ENCODE peak calls at places on chromosome 22, in six cellular contexts. Z, W, L, J, P and T are unnamed samples. For H3K4me1, the result is how much of the 10 kb centered on the place peaks cover.

GRCh38 chr22:19995611-19996339 is 20.8 kb downstream of the ARVCF start:
- DNase-seq in W (no peak), Z (no peak), L (no peak), P (no peak), J (no peak), T (peak)

GRCh38 chr22:27850000-27850465 is 48.5 kb upstream of the MN1 start:
- DNase-seq in Z (no peak), W (no peak), J (no peak), P (no peak), L (no peak), T (no peak)

GRCh38 chr22:25068701-25069100 is 116.2 kb downstream of the KIAA1671 start:
- DNase-seq in L (no peak), Z (no peak), J (no peak), P (peak), W (no peak), T (peak)

GRCh38 chr22:36565686-36566085 is 36.7 kb upstream of the EIF3D start:
- DNase-seq in Z (no peak), J (no peak), L (no peak), P (no peak), W (no peak), T (no peak)

GRCh38 chr22:23698094-23698493 is 7.3 kb downstream of the RGL4 start:
- DNase-seq in P (no peak), J (no peak), W (no peak), Z (no peak), L (no peak), T (no peak)

GRCh38 chr22:49965291-49966040 is 4.9 kb downstream of the PIM3 start:
- DNase-seq in J (peak), L (no peak), Z (no peak), W (no peak), P (peak), T (peak)

GRCh38 chr22:50705219-50705691 is 32.6 kb downstream of the SHANK3 start:
- DNase-seq in Z (no peak), L (no peak), J (peak), W (peak), P (peak), T (peak)

GRCh38 chr22:30559889-30560288 is 13.3 kb upstream of the SEC14L6 start:
- DNase-seq in P (no peak), Z (no peak), W (no peak), J (no peak), L (no peak), T (no peak)

GRCh38 chr22:50569041-50569459 is 6.3 kb upstream of the SYCE3 start:
- DNase-seq in P (peak), Z (no peak), J (peak), W (no peak), L (no peak), T (no peak)

GRCh38 chr22:16774911-16775529 is 50.2 kb downstream of the XKR3 start:
- DNase-seq in J (no peak), L (no peak), P (no peak), W (no peak), Z (no peak), T (no peak)

GRCh38 chr22:22210889-22211833 is 33.4 kb upstream of the VPREB1 start:
- DNase-seq in P (no peak), W (no peak), L (no peak), J (no peak), Z (no peak), T (no peak)

GRCh38 chr22:29205260-29205597 is 467 bp upstream of the EMID1 start:
- DNase-seq in P (peak), J (peak), W (no peak), Z (no peak), L (no peak), T (no peak)

GRCh38 chr22:48960576-48960975 is 867.1 kb downstream of the BRD1 start:
- DNase-seq in L (no peak), W (no peak), J (no peak), Z (no peak), P (no peak), T (no peak)

GRCh38 chr22:35313311-35314121 is 13.8 kb downstream of the TOM1 start:
- DNase-seq in J (peak), L (no peak), P (peak), Z (no peak), W (no peak), T (peak)

GRCh38 chr22:22896601-22897000 is 9.0 kb downstream of the IGLL5 start:
- DNase-seq in W (no peak), Z (no peak), P (no peak), L (no peak), J (no peak), T (no peak)

GRCh38 chr22:44671742-44672141 is 30.3 kb upstream of the PRR5 start:
- DNase-seq in J (no peak), L (no peak), W (no peak), Z (no peak), P (peak), T (no peak)

GRCh38 chr22:30591191-30591587 is 521 bp downstream of the PES1 start:
- DNase-seq in L (no peak), P (no peak), W (no peak), J (no peak), Z (no peak), T (no peak)

GRCh38 chr22:44379817-44380560 is 67.2 kb upstream of the SHISAL1 start:
- DNase-seq in L (no peak), J (no peak), Z (no peak), W (no peak), P (peak), T (peak)

GRCh38 chr22:50505776-50506610 is 1.5 kb downstream of the LMF2 start:
- DNase-seq in P (no peak), W (no peak), L (no peak), J (peak), Z (no peak), T (no peak)

GRCh38 chr22:26416670-26417270 is 12.3 kb upstream of the ASPHD2 start:
- DNase-seq in P (no peak), Z (peak), W (no peak), L (no peak), J (peak), T (no peak)

GRCh38 chr22:18067548-18068341 is 10.0 kb upstream of the PEX26 start:
- DNase-seq in L (no peak), W (no peak), J (no peak), Z (no peak), P (no peak), T (no peak)

GRCh38 chr22:21569459-21570161 is 2.1 kb downstream of the UBE2L3 start:
- DNase-seq in W (no peak), L (no peak), J (no peak), Z (no peak), P (no peak), T (no peak)

GRCh38 chr22:36612458-36612857 is 83.5 kb upstream of the EIF3D start:
- DNase-seq in L (no peak), P (no peak), J (peak), W (no peak), Z (no peak), T (no peak)

GRCh38 chr22:44159230-44159629 is 21.5 kb upstream of the PARVG start:
- DNase-seq in J (no peak), L (no peak), Z (no peak), W (no peak), P (no peak), T (no peak)

GRCh38 chr22:48483764-48484528 is 1343.7 kb downstream of the BRD1 start:
- DNase-seq in W (no peak), J (no peak), L (no peak), P (peak), Z (no peak), T (no peak)

GRCh38 chr22:18065256-18065655 is 12.5 kb upstream of the PEX26 start:
- DNase-seq in W (no peak), P (no peak), L (no peak), J (no peak), Z (no peak), T (no peak)

GRCh38 chr22:41106122-41106968 is 14.0 kb downstream of the EP300 start:
- DNase-seq in L (no peak), P (no peak), W (no peak), J (no peak), Z (no peak), T (no peak)

GRCh38 chr22:50157976-50158375 is 12.6 kb upstream of the PANX2 start:
- DNase-seq in P (no peak), L (no peak), W (no peak), Z (peak), J (no peak), T (no peak)

GRCh38 chr22:30564766-30565118 is 9.7 kb downstream of the GAL3ST1 start:
- DNase-seq in L (no peak), W (no peak), P (no peak), J (no peak), Z (no peak), T (no peak)

GRCh38 chr22:37640591-37641250 is 1.3 kb downstream of the SH3BP1 start:
- DNase-seq in J (no peak), Z (no peak), P (no peak), W (no peak), L (no peak), T (no peak)
- H3K4me1 ChIP-seq in J (under half), Z (under half), P (half or more), W (under half), L (half or more), T (under half)

DNA sequence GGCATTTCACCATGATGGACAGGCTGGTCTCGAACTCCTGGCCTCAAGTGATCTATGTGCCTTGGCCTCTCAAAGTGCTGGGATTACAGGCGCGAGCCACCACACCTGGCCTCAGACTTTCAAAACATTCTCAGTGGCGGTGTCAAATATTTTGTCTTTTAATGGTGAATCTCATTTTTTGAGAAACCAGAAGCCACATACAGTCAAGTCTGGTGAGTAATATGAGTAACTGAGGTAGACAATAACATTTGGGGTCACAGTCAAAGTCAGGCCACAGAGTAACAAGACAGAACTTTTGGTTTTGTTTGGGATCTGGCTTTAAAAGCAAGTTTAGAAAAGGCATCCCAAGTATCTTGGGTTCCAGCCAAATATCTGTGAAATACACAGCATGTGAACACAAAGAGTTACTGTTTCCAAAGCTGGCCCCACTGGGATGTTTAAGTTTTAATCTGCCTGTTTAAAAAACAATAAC is 5.6 kb upstream of the TMA7B start:
- DNase-seq in W (no peak), J (peak), Z (no peak), L (no peak), P (no peak), T (no peak)
- H3K4me1 ChIP-seq in W (under half), J (under half), Z (under half), L (under half), P (half or more), T (under half)

GRCh38 chr22:31948002-31948401 is 3.7 kb downstream of the YWHAH start:
- DNase-seq in Z (no peak), L (no peak), J (peak), P (no peak), W (no peak), T (no peak)
- H3K4me1 ChIP-seq in Z (half or more), L (half or more), J (half or more), P (under half), W (under half), T (under half)

DNA sequence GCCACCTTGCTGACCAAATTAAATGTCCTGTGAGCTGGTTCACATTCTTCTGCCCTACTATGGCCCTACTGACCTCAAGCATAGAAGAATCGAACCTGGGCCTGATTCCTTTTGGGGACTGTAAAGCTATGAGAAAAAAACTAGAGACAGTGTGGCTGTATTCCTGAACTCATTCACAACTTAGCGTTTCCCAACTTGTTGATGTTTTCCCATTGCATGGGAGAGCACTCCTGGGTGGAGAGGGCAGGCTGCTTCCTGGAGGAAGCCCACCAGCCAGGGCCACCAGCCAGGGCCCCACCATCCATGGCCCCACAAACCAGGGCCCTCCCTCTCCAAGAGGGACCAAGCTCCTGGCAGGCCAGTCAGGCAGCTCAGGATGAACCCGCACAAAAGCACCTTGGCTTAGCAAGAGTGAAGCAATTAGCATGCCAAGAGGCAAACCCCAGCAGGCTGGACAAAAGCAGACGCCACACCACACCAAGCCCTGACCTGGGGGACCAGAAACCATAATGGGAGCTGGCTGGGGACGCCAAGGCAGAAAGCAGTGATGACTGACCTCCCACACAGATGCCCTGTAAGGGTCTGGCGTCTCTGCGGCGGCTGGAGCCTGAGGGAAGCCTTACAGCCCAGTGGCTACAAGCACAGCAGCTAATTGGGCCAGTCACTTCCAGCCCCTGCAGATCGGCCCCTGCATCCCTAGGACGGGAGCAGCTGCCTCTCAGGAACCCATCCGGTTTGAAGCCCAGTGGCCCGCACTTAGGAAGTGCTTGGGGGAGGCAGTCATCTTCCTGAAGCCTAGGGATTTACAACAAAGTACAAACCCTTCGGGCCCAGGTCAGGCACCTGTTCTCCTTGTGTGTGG is 2.1 kb downstream of the CERK start:
- DNase-seq in P (no peak), L (no peak), J (no peak), W (no peak), Z (no peak), T (peak)
- H3K4me1 ChIP-seq in P (half or more), L (half or more), J (half or more), W (under half), Z (under half), T (under half)

DNA sequence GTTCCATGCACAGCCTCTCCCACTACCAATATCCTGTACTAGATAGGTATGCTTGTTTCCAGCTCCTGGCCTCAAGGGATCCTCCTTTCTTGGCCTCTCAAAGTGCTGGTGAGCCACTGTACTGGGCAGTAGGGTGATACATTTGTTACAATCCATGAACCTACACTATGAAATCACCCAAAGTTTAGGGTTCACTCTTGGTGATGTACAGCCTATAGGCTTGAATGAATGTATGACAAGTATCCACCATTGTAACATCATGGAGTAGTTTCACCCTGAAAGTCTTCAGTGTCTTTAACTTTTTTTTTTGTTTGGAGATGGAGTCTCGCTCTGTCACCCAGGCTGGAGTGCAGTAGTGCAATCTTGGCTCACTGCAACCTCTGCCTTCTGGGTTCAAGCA is 31.8 kb downstream of the TRIOBP start:
- DNase-seq in W (no peak), J (no peak), Z (no peak), P (no peak), L (no peak), T (no peak)
- H3K4me1 ChIP-seq in W (under half), J (under half), Z (under half), P (under half), L (under half), T (under half)

DNA sequence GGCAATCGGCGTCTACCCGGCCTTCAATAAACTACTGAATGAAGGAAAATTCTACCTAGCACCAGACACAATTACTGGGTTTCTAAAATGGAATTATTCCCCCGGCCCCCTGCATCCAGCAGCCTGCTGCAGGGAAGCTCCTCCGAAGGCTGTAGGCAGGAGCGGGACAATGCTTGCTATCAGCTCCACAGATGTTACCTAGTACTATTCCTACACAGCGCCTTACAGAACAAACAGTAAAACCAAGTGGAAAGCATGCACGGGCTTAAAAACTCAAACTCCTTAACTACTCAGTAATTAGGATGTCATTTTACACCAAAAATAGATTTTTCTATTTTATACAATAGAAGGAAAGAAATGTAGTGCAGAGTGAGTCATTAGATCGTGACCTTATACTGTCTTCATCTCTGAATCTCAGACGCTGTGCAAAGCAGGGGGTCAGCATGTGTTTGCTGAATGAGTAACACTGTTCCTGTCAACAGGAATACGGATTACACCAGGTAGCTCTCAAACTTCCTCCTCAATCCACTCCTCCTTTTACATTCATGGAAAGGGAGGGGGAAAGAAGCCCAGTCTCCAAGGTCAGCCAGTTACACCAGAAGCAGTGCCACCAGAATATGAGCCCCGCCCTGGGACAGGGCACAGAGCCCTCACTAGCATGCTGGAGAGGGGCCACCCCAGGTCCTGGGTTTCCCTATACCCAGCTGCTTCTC is 74.9 kb downstream of the PACSIN2 start:
- DNase-seq in Z (no peak), J (peak), W (no peak), L (no peak), P (no peak), T (no peak)
- H3K4me1 ChIP-seq in Z (under half), J (half or more), W (under half), L (half or more), P (under half), T (under half)